ENCODE peak calls at places on chromosomes 1 and 21, in five cellular contexts. W, U, O, B and T are unnamed samples.

GRCh38 chr21:32612999-32613337 is 791 bp upstream of the CFAP298 start:
- DNase-seq in W (no peak), U (no peak), O (no peak), B (no peak), T (no peak)

GRCh38 chr1:176217461-176218099 is 10.5 kb upstream of the COP1 start:
- DNase-seq in W (no peak), U (no peak), O (no peak), B (no peak), T (no peak)

GRCh38 chr1:214124915-214125314 is 137.1 kb downstream of the PROX1 start:
- DNase-seq in W (no peak), U (no peak), O (no peak), B (no peak), T (no peak)

GRCh38 chr1:154329551-154330131 is 4.3 kb downstream of the ATP8B2 start:
- DNase-seq in W (no peak), U (no peak), O (no peak), B (no peak), T (no peak)

GRCh38 chr1:41851589-41851988 is 67.1 kb downstream of the HIVEP3 start:
- DNase-seq in W (no peak), U (no peak), O (no peak), B (no peak), T (no peak)

GRCh38 chr21:46149205-46149901 is 6.0 kb downstream of the FTCD start:
- DNase-seq in W (no peak), U (no peak), O (no peak), B (no peak), T (no peak)

GRCh38 chr1:90835661-90836344 is 118.7 kb upstream of the BARHL2 start:
- DNase-seq in W (no peak), U (no peak), O (no peak), B (peak), T (no peak)

GRCh38 chr1:169944621-169945020 is 50.9 kb upstream of the SCYL3 start:
- DNase-seq in W (no peak), U (no peak), O (no peak), B (no peak), T (peak)

GRCh38 chr1:15337656-15338402 is 71.9 kb upstream of the EFHD2 start:
- DNase-seq in W (no peak), U (peak), O (no peak), B (no peak), T (no peak)

GRCh38 chr1:14366361-14367018 is 232.0 kb upstream of the KAZN start:
- DNase-seq in W (peak), U (no peak), O (no peak), B (peak), T (no peak)

GRCh38 chr1:32892368-32893197 is 6.3 kb downstream of the HPCA start:
- DNase-seq in W (peak), U (no peak), O (no peak), B (peak), T (no peak)

GRCh38 chr1:56472860-56473259 is 106.5 kb downstream of the PLPP3 start:
- DNase-seq in W (no peak), U (no peak), O (no peak), B (no peak), T (peak)

GRCh38 chr1:8625981-8626898 is 191.2 kb downstream of the RERE start:
- DNase-seq in W (no peak), U (peak), O (peak), B (no peak), T (no peak)

GRCh38 chr1:46171872-46172271 is 3.0 kb upstream of the TSPAN1 start:
- DNase-seq in W (no peak), U (no peak), O (no peak), B (no peak), T (no peak)

GRCh38 chr1:228009116-228009827 is 2.5 kb downstream of the WNT3A start:
- DNase-seq in W (no peak), U (no peak), O (no peak), B (peak), T (peak)

GRCh38 chr1:99445486-99445885 is 181.2 kb downstream of the PLPPR4 start:
- DNase-seq in W (no peak), U (peak), O (no peak), B (no peak), T (no peak)

GRCh38 chr1:192506741-192507155 is 68.8 kb upstream of the RGS1 start:
- DNase-seq in W (no peak), U (no peak), O (no peak), B (no peak), T (no peak)

GRCh38 chr1:2180297-2181245 is 14.0 kb downstream of the FAAP20 start:
- DNase-seq in W (no peak), U (no peak), O (no peak), B (no peak), T (no peak)

GRCh38 chr21:35933466-35933865 is 126.9 kb downstream of the SETD4 start:
- DNase-seq in W (no peak), U (peak), O (peak), B (no peak), T (no peak)

GRCh38 chr1:91427741-91428140 is 23.1 kb upstream of the HFM1 start:
- DNase-seq in W (no peak), U (no peak), O (no peak), B (peak), T (no peak)

GRCh38 chr1:22045604-22046228 is 6.8 kb upstream of the CDC42 start:
- DNase-seq in W (no peak), U (no peak), O (no peak), B (no peak), T (no peak)

GRCh38 chr1:62435231-62436038 is 1.4 kb upstream of the USP1 start:
- DNase-seq in W (no peak), U (no peak), O (no peak), B (no peak), T (no peak)

GRCh38 chr1:46466477-46467182 is 23.0 kb upstream of the DMBX1 start:
- DNase-seq in W (no peak), U (no peak), O (no peak), B (peak), T (no peak)

GRCh38 chr1:40076895-40077312 is 20.1 kb downstream of the PPT1 start:
- DNase-seq in W (no peak), U (peak), O (no peak), B (no peak), T (no peak)